ENCODE peak calls at places on chromosomes 7 and 10, in five cellular contexts. One of them, this sample, is unnamed.
A peak's percentile ranks its signal among the peaks of the same experiment; 100 is the strongest.

GRCh38 chr10:125159932-125160855 is at the start of gene CTBP2:
- DNase-seq in cardiac muscle cell: peak; percentile 72
- DNase-seq in activated CD4-positive, alpha-beta T cell treated with anti-CD3 and anti-CD28 coated beads for 1 hour: no peak
- DNase-seq in anterior cingulate cortex: peak; percentile 54
- DNase-seq in AG20443: peak; percentile 78
- DNase-seq in this sample: no peak

GRCh38 chr7:66682350-66683093 is 53.8 kb downstream of the KCTD7 start:
- DNase-seq in anterior cingulate cortex: no peak
- DNase-seq in cardiac muscle cell: peak; percentile 11
- DNase-seq in activated CD4-positive, alpha-beta T cell treated with anti-CD3 and anti-CD28 coated beads for 1 hour: no peak
- DNase-seq in AG20443: no peak
- DNase-seq in this sample: no peak

GRCh38 chr10:50291261-50291850 is 40.0 kb upstream of the ASAH2 start:
- DNase-seq in AG20443: no peak
- DNase-seq in anterior cingulate cortex: no peak
- DNase-seq in activated CD4-positive, alpha-beta T cell treated with anti-CD3 and anti-CD28 coated beads for 1 hour: no peak
- DNase-seq in cardiac muscle cell: no peak
- DNase-seq in this sample: no peak

GRCh38 chr7:98458090-98458875 is 57.4 kb upstream of the BAIAP2L1 start:
- DNase-seq in anterior cingulate cortex: no peak
- DNase-seq in cardiac muscle cell: no peak
- DNase-seq in activated CD4-positive, alpha-beta T cell treated with anti-CD3 and anti-CD28 coated beads for 1 hour: no peak
- DNase-seq in AG20443: no peak
- DNase-seq in this sample: no peak

GRCh38 chr10:36023939-36024338 is 381.8 kb upstream of the FZD8 start:
- DNase-seq in anterior cingulate cortex: no peak
- DNase-seq in activated CD4-positive, alpha-beta T cell treated with anti-CD3 and anti-CD28 coated beads for 1 hour: no peak
- DNase-seq in AG20443: peak; percentile 89
- DNase-seq in cardiac muscle cell: no peak
- DNase-seq in this sample: no peak

GRCh38 chr10:43113201-43113893 is 24.9 kb upstream of the CSGALNACT2 start:
- DNase-seq in activated CD4-positive, alpha-beta T cell treated with anti-CD3 and anti-CD28 coated beads for 1 hour: no peak
- DNase-seq in anterior cingulate cortex: no peak
- DNase-seq in cardiac muscle cell: no peak
- DNase-seq in AG20443: no peak
- DNase-seq in this sample: no peak

GRCh38 chr7:75892634-75893272 is 13.9 kb downstream of the RHBDD2 start:
- DNase-seq in activated CD4-positive, alpha-beta T cell treated with anti-CD3 and anti-CD28 coated beads for 1 hour: no peak
- DNase-seq in AG20443: peak; percentile 70
- DNase-seq in anterior cingulate cortex: no peak
- DNase-seq in cardiac muscle cell: no peak
- DNase-seq in this sample: no peak

GRCh38 chr7:93890464-93891068 is at the start of gene TFPI2:
- DNase-seq in AG20443: peak; percentile 63
- DNase-seq in activated CD4-positive, alpha-beta T cell treated with anti-CD3 and anti-CD28 coated beads for 1 hour: no peak
- DNase-seq in anterior cingulate cortex: no peak
- DNase-seq in cardiac muscle cell: peak; percentile 58
- DNase-seq in this sample: no peak

GRCh38 chr7:64892116-64892515 is 11.0 kb upstream of the ZNF273 start:
- DNase-seq in activated CD4-positive, alpha-beta T cell treated with anti-CD3 and anti-CD28 coated beads for 1 hour: no peak
- DNase-seq in cardiac muscle cell: no peak
- DNase-seq in anterior cingulate cortex: no peak
- DNase-seq in AG20443: peak; percentile 7
- DNase-seq in this sample: no peak

GRCh38 chr10:77234599-77234998 is 403.0 kb downstream of the KCNMA1 start:
- DNase-seq in cardiac muscle cell: no peak
- DNase-seq in AG20443: no peak
- DNase-seq in anterior cingulate cortex: no peak
- DNase-seq in activated CD4-positive, alpha-beta T cell treated with anti-CD3 and anti-CD28 coated beads for 1 hour: no peak
- DNase-seq in this sample: no peak

GRCh38 chr7:99919814-99920618 is 686 bp upstream of the TRIM4 start:
- DNase-seq in cardiac muscle cell: no peak
- DNase-seq in anterior cingulate cortex: no peak
- DNase-seq in activated CD4-positive, alpha-beta T cell treated with anti-CD3 and anti-CD28 coated beads for 1 hour: no peak
- DNase-seq in AG20443: no peak
- DNase-seq in this sample: no peak

GRCh38 chr7:139691253-139691781 is 86.5 kb downstream of the HIPK2 start:
- DNase-seq in AG20443: no peak
- DNase-seq in cardiac muscle cell: no peak
- DNase-seq in anterior cingulate cortex: no peak
- DNase-seq in activated CD4-positive, alpha-beta T cell treated with anti-CD3 and anti-CD28 coated beads for 1 hour: no peak
- DNase-seq in this sample: no peak

GRCh38 chr7:98178762-98179490 is 32.3 kb upstream of the BHLHA15 start:
- DNase-seq in cardiac muscle cell: no peak
- DNase-seq in AG20443: no peak
- DNase-seq in activated CD4-positive, alpha-beta T cell treated with anti-CD3 and anti-CD28 coated beads for 1 hour: no peak
- DNase-seq in anterior cingulate cortex: no peak
- DNase-seq in this sample: no peak

GRCh38 chr10:23373156-23373555 is 28.6 kb upstream of the C10orf67 start:
- DNase-seq in activated CD4-positive, alpha-beta T cell treated with anti-CD3 and anti-CD28 coated beads for 1 hour: no peak
- DNase-seq in AG20443: no peak
- DNase-seq in anterior cingulate cortex: no peak
- DNase-seq in cardiac muscle cell: no peak
- DNase-seq in this sample: no peak

GRCh38 chr10:49609283-49610014 is 661 bp upstream of the SLC18A3 start:
- DNase-seq in activated CD4-positive, alpha-beta T cell treated with anti-CD3 and anti-CD28 coated beads for 1 hour: no peak
- DNase-seq in anterior cingulate cortex: no peak
- DNase-seq in cardiac muscle cell: peak; percentile 29
- DNase-seq in AG20443: no peak
- DNase-seq in this sample: no peak

GRCh38 chr7:151081170-151082101 is 827 bp upstream of the FASTK start:
- DNase-seq in anterior cingulate cortex: no peak
- DNase-seq in activated CD4-positive, alpha-beta T cell treated with anti-CD3 and anti-CD28 coated beads for 1 hour: no peak
- DNase-seq in AG20443: peak; percentile 40
- DNase-seq in cardiac muscle cell: no peak
- DNase-seq in this sample: no peak

GRCh38 chr7:28767356-28767755 is 190.8 kb downstream of the TRIL start:
- DNase-seq in cardiac muscle cell: no peak
- DNase-seq in anterior cingulate cortex: no peak
- DNase-seq in AG20443: peak; percentile 62
- DNase-seq in activated CD4-positive, alpha-beta T cell treated with anti-CD3 and anti-CD28 coated beads for 1 hour: no peak
- DNase-seq in this sample: no peak

GRCh38 chr7:1926908-1927306 is 256.8 kb downstream of the ELFN1 start:
- DNase-seq in anterior cingulate cortex: no peak
- DNase-seq in activated CD4-positive, alpha-beta T cell treated with anti-CD3 and anti-CD28 coated beads for 1 hour: no peak
- DNase-seq in cardiac muscle cell: no peak
- DNase-seq in AG20443: no peak
- DNase-seq in this sample: no peak

GRCh38 chr7:27172823-27173411 is 1.2 kb downstream of the HOXA10 start:
- DNase-seq in activated CD4-positive, alpha-beta T cell treated with anti-CD3 and anti-CD28 coated beads for 1 hour: peak; percentile 7
- DNase-seq in anterior cingulate cortex: no peak
- DNase-seq in cardiac muscle cell: no peak
- DNase-seq in AG20443: peak; percentile 72
- DNase-seq in this sample: no peak

GRCh38 chr7:17492437-17492836 is 194.0 kb downstream of the AHR start:
- DNase-seq in anterior cingulate cortex: no peak
- DNase-seq in cardiac muscle cell: no peak
- DNase-seq in AG20443: no peak
- DNase-seq in activated CD4-positive, alpha-beta T cell treated with anti-CD3 and anti-CD28 coated beads for 1 hour: no peak
- DNase-seq in this sample: no peak

GRCh38 chr7:24924375-24924774 is 55.6 kb downstream of the OSBPL3 start:
- DNase-seq in anterior cingulate cortex: no peak
- DNase-seq in AG20443: no peak
- DNase-seq in cardiac muscle cell: no peak
- DNase-seq in activated CD4-positive, alpha-beta T cell treated with anti-CD3 and anti-CD28 coated beads for 1 hour: no peak
- DNase-seq in this sample: no peak

GRCh38 chr10:95525033-95525418 is 36.1 kb downstream of the SORBS1 start:
- DNase-seq in anterior cingulate cortex: no peak
- DNase-seq in cardiac muscle cell: no peak
- DNase-seq in activated CD4-positive, alpha-beta T cell treated with anti-CD3 and anti-CD28 coated beads for 1 hour: no peak
- DNase-seq in AG20443: no peak
- DNase-seq in this sample: no peak

GRCh38 chr10:63671317-63671937 is 150.2 kb downstream of the REEP3 start:
- DNase-seq in activated CD4-positive, alpha-beta T cell treated with anti-CD3 and anti-CD28 coated beads for 1 hour: no peak
- DNase-seq in cardiac muscle cell: no peak
- DNase-seq in AG20443: peak; percentile 62
- DNase-seq in anterior cingulate cortex: no peak
- DNase-seq in this sample: no peak

GRCh38 chr7:126606331-126606730 is 646.4 kb downstream of the GRM8 start:
- DNase-seq in AG20443: no peak
- DNase-seq in anterior cingulate cortex: no peak
- DNase-seq in cardiac muscle cell: no peak
- DNase-seq in activated CD4-positive, alpha-beta T cell treated with anti-CD3 and anti-CD28 coated beads for 1 hour: no peak
- DNase-seq in this sample: no peak

GRCh38 chr10:79890469-79890868 is 58.4 kb downstream of the SFTPD start:
- DNase-seq in AG20443: no peak
- DNase-seq in activated CD4-positive, alpha-beta T cell treated with anti-CD3 and anti-CD28 coated beads for 1 hour: no peak
- DNase-seq in anterior cingulate cortex: no peak
- DNase-seq in cardiac muscle cell: no peak
- DNase-seq in this sample: no peak

GRCh38 chr7:44372560-44373417 is 47.4 kb upstream of the CAMK2B start:
- DNase-seq in activated CD4-positive, alpha-beta T cell treated with anti-CD3 and anti-CD28 coated beads for 1 hour: no peak
- DNase-seq in anterior cingulate cortex: no peak
- DNase-seq in cardiac muscle cell: no peak
- DNase-seq in AG20443: peak; percentile 8
- DNase-seq in this sample: no peak

GRCh38 chr7:1225462-1226154 is 7.1 kb upstream of the UNCX start:
- DNase-seq in activated CD4-positive, alpha-beta T cell treated with anti-CD3 and anti-CD28 coated beads for 1 hour: peak; percentile 18
- DNase-seq in anterior cingulate cortex: no peak
- DNase-seq in AG20443: peak; percentile 81
- DNase-seq in cardiac muscle cell: peak; percentile 60
- DNase-seq in this sample: no peak

GRCh38 chr7:127751062-127751722 is 99.2 kb downstream of the SND1 start:
- DNase-seq in cardiac muscle cell: no peak
- DNase-seq in anterior cingulate cortex: no peak
- DNase-seq in AG20443: peak; percentile 65
- DNase-seq in activated CD4-positive, alpha-beta T cell treated with anti-CD3 and anti-CD28 coated beads for 1 hour: no peak
- DNase-seq in this sample: no peak

GRCh38 chr10:16904619-16905018 is 87.4 kb upstream of the RSU1 start:
- DNase-seq in activated CD4-positive, alpha-beta T cell treated with anti-CD3 and anti-CD28 coated beads for 1 hour: no peak
- DNase-seq in cardiac muscle cell: no peak
- DNase-seq in anterior cingulate cortex: no peak
- DNase-seq in AG20443: peak; percentile 29
- DNase-seq in this sample: no peak

GRCh38 chr10:113177163-113177935 is 227.3 kb downstream of the TCF7L2 start:
- DNase-seq in activated CD4-positive, alpha-beta T cell treated with anti-CD3 and anti-CD28 coated beads for 1 hour: no peak
- DNase-seq in AG20443: no peak
- DNase-seq in cardiac muscle cell: peak; percentile 28
- DNase-seq in anterior cingulate cortex: peak; percentile 28
- DNase-seq in this sample: no peak

GRCh38 chr7:42495251-42495650 is 258.2 kb upstream of the GLI3 start:
- DNase-seq in cardiac muscle cell: no peak
- DNase-seq in activated CD4-positive, alpha-beta T cell treated with anti-CD3 and anti-CD28 coated beads for 1 hour: no peak
- DNase-seq in anterior cingulate cortex: no peak
- DNase-seq in AG20443: no peak
- DNase-seq in this sample: no peak

GRCh38 chr10:112526130-112526529 is 79.1 kb downstream of the VTI1A start:
- DNase-seq in AG20443: no peak
- DNase-seq in cardiac muscle cell: no peak
- DNase-seq in activated CD4-positive, alpha-beta T cell treated with anti-CD3 and anti-CD28 coated beads for 1 hour: no peak
- DNase-seq in anterior cingulate cortex: no peak
- DNase-seq in this sample: no peak

GRCh38 chr7:132102942-132103341 is 473.3 kb downstream of the PLXNA4 start:
- DNase-seq in anterior cingulate cortex: no peak
- DNase-seq in activated CD4-positive, alpha-beta T cell treated with anti-CD3 and anti-CD28 coated beads for 1 hour: no peak
- DNase-seq in AG20443: no peak
- DNase-seq in cardiac muscle cell: no peak
- DNase-seq in this sample: no peak

GRCh38 chr7:2032876-2033407 is 199.8 kb downstream of the MAD1L1 start:
- DNase-seq in anterior cingulate cortex: no peak
- DNase-seq in activated CD4-positive, alpha-beta T cell treated with anti-CD3 and anti-CD28 coated beads for 1 hour: no peak
- DNase-seq in AG20443: no peak
- DNase-seq in cardiac muscle cell: no peak
- DNase-seq in this sample: no peak

GRCh38 chr10:80684217-80684616 is 146.5 kb downstream of the SH2D4B start:
- DNase-seq in AG20443: no peak
- DNase-seq in anterior cingulate cortex: no peak
- DNase-seq in cardiac muscle cell: peak; percentile 43
- DNase-seq in activated CD4-positive, alpha-beta T cell treated with anti-CD3 and anti-CD28 coated beads for 1 hour: no peak
- DNase-seq in this sample: no peak

GRCh38 chr7:105097619-105098018 is 83.6 kb downstream of the KMT2E start:
- DNase-seq in anterior cingulate cortex: no peak
- DNase-seq in activated CD4-positive, alpha-beta T cell treated with anti-CD3 and anti-CD28 coated beads for 1 hour: no peak
- DNase-seq in cardiac muscle cell: no peak
- DNase-seq in AG20443: peak; percentile 34
- DNase-seq in this sample: no peak

GRCh38 chr7:157599491-157599890 is 262.7 kb downstream of the DNAJB6 start:
- DNase-seq in cardiac muscle cell: no peak
- DNase-seq in AG20443: no peak
- DNase-seq in anterior cingulate cortex: no peak
- DNase-seq in activated CD4-positive, alpha-beta T cell treated with anti-CD3 and anti-CD28 coated beads for 1 hour: no peak
- DNase-seq in this sample: no peak

GRCh38 chr7:143882020-143882610 is 19.9 kb downstream of the TCAF1 start:
- DNase-seq in AG20443: peak; percentile 52
- DNase-seq in anterior cingulate cortex: peak; percentile 82
- DNase-seq in activated CD4-positive, alpha-beta T cell treated with anti-CD3 and anti-CD28 coated beads for 1 hour: no peak
- DNase-seq in cardiac muscle cell: peak; percentile 89
- DNase-seq in this sample: no peak

This sample was measured in KG1.